ENCODE peak calls at places on chromosomes 12 and 14, in four cellular contexts. One of them, this sample, is unnamed.

GRCh38 chr12:62848418-62848817 is 86.5 kb downstream of the PPM1H start:
- DNase-seq in brain microvascular endothelial cell: peak; percentile 92
- DNase-seq in left ventricle myocardium inferior: no peak
- DNase-seq in CD8-positive, alpha-beta T cell: no peak
- DNase-seq in this sample: peak; percentile 52

GRCh38 chr12:90627180-90627896 is 327.6 kb downstream of the CCER1 start:
- DNase-seq in brain microvascular endothelial cell: peak; percentile 25
- DNase-seq in left ventricle myocardium inferior: no peak
- DNase-seq in CD8-positive, alpha-beta T cell: no peak
- DNase-seq in this sample: peak; percentile 67

GRCh38 chr14:92368001-92368400 is 45.0 kb downstream of the SLC24A4 start:
- DNase-seq in left ventricle myocardium inferior: no peak
- DNase-seq in CD8-positive, alpha-beta T cell: no peak
- DNase-seq in brain microvascular endothelial cell: no peak
- DNase-seq in this sample: no peak

GRCh38 chr12:62779488-62779887 is 155.5 kb downstream of the PPM1H start:
- DNase-seq in brain microvascular endothelial cell: no peak
- DNase-seq in CD8-positive, alpha-beta T cell: no peak
- DNase-seq in left ventricle myocardium inferior: no peak
- DNase-seq in this sample: no peak

GRCh38 chr14:85214471-85214870 is 315.5 kb upstream of the FLRT2 start:
- DNase-seq in CD8-positive, alpha-beta T cell: no peak
- DNase-seq in brain microvascular endothelial cell: peak; percentile 73
- DNase-seq in left ventricle myocardium inferior: no peak
- DNase-seq in this sample: peak; percentile 79

GRCh38 chr12:130016194-130016593 is 112.4 kb upstream of the TMEM132D start:
- DNase-seq in brain microvascular endothelial cell: no peak
- DNase-seq in left ventricle myocardium inferior: no peak
- DNase-seq in CD8-positive, alpha-beta T cell: no peak
- DNase-seq in this sample: no peak

GRCh38 chr12:52323416-52324067 is 2.3 kb upstream of the KRT83 start:
- DNase-seq in CD8-positive, alpha-beta T cell: no peak
- DNase-seq in brain microvascular endothelial cell: no peak
- DNase-seq in left ventricle myocardium inferior: no peak
- DNase-seq in this sample: no peak

GRCh38 chr14:102517412-102518062 is 8.0 kb upstream of the ANKRD9 start:
- DNase-seq in left ventricle myocardium inferior: no peak
- DNase-seq in brain microvascular endothelial cell: no peak
- DNase-seq in CD8-positive, alpha-beta T cell: no peak
- DNase-seq in this sample: no peak

GRCh38 chr12:48827513-48828096 is 9.3 kb downstream of the CACNB3 start:
- DNase-seq in brain microvascular endothelial cell: no peak
- DNase-seq in CD8-positive, alpha-beta T cell: no peak
- DNase-seq in left ventricle myocardium inferior: no peak
- DNase-seq in this sample: no peak

GRCh38 chr14:98293527-98293926 is 978.5 kb downstream of the BCL11B start:
- DNase-seq in brain microvascular endothelial cell: no peak
- DNase-seq in left ventricle myocardium inferior: no peak
- DNase-seq in CD8-positive, alpha-beta T cell: no peak
- DNase-seq in this sample: peak; percentile 71

GRCh38 chr14:29716150-29716549 is 211.5 kb downstream of the PRKD1 start:
- DNase-seq in left ventricle myocardium inferior: no peak
- DNase-seq in brain microvascular endothelial cell: no peak
- DNase-seq in CD8-positive, alpha-beta T cell: no peak
- DNase-seq in this sample: peak; percentile 1

GRCh38 chr12:22437031-22437806 is 102.7 kb upstream of the ST8SIA1 start:
- DNase-seq in CD8-positive, alpha-beta T cell: no peak
- DNase-seq in left ventricle myocardium inferior: no peak
- DNase-seq in brain microvascular endothelial cell: no peak
- DNase-seq in this sample: peak; percentile 84

GRCh38 chr12:76183459-76184186 is 99.1 kb upstream of the NAP1L1 start:
- DNase-seq in brain microvascular endothelial cell: peak; percentile 100
- DNase-seq in CD8-positive, alpha-beta T cell: no peak
- DNase-seq in left ventricle myocardium inferior: no peak
- DNase-seq in this sample: peak; percentile 98

GRCh38 chr12:109716092-109716479 is 2.5 kb downstream of the FAM222A start:
- DNase-seq in CD8-positive, alpha-beta T cell: no peak
- DNase-seq in brain microvascular endothelial cell: no peak
- DNase-seq in left ventricle myocardium inferior: no peak
- DNase-seq in this sample: no peak

GRCh38 chr12:109714913-109715244 is 1.3 kb downstream of the FAM222A start:
- DNase-seq in left ventricle myocardium inferior: no peak
- DNase-seq in CD8-positive, alpha-beta T cell: no peak
- DNase-seq in brain microvascular endothelial cell: no peak
- DNase-seq in this sample: no peak

GRCh38 chr12:109714141-109714912 is 702 bp downstream of the FAM222A start:
- DNase-seq in CD8-positive, alpha-beta T cell: peak; percentile 51
- DNase-seq in left ventricle myocardium inferior: peak; percentile 73
- DNase-seq in brain microvascular endothelial cell: no peak
- DNase-seq in this sample: peak; percentile 10

GRCh38 chr12:109716512-109717389 is 3.1 kb downstream of the FAM222A start:
- DNase-seq in brain microvascular endothelial cell: no peak
- DNase-seq in CD8-positive, alpha-beta T cell: no peak
- DNase-seq in left ventricle myocardium inferior: peak; percentile 30
- DNase-seq in this sample: no peak

DNA sequence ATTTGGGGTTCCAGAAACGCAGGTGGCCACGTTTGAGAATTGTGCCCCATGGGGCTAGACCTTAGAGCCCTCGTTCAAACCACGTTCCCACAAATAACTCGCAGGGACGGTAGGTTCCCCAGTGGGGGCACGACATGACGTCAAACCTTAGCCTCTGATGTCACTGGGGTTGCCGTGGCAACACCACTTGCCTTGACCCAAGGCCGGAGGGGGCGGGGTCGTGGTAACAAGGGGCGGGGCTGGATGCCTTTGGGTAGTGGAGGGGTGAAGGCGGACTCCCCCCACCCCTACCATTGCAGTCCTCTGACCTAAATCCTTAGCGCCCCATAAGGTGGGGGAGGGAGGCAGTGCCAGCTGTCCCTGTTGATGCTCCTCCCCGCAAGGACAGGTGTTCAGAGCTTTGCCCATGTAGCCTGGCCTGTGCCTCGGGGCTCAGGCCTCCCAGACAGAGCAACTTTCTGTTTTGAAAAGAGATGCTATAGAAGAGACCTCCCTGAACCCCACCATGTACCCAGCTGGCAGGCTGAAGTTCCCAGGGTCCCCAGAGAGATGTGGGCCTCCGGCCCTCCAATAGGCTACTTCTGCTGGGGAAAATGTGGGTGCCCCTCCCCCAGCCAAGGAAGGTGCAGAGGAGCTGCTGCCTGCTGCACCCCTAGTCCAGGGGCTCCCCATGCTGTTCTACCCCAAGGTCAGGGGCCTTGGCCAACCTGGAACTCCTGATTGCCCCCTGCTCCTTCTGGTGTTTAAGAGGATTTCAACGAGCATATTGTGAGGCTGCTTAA is 1.9 kb downstream of the FAM222A start:
- DNase-seq in brain microvascular endothelial cell: no peak
- DNase-seq in CD8-positive, alpha-beta T cell: no peak
- DNase-seq in left ventricle myocardium inferior: peak; percentile 29
- DNase-seq in this sample: no peak
- H3K27me3 ChIP-seq in brain microvascular endothelial cell: peaks cover 47% of the 10 kb centered on the region
- H3K27me3 ChIP-seq in CD8-positive, alpha-beta T cell: no peaks in the 10 kb centered on the region
- H3K27me3 ChIP-seq in left ventricle myocardium inferior: peaks cover 40% of the 10 kb centered on the region
- H3K27me3 ChIP-seq in this sample: peaks cover 85% of the 10 kb centered on the region

DNA sequence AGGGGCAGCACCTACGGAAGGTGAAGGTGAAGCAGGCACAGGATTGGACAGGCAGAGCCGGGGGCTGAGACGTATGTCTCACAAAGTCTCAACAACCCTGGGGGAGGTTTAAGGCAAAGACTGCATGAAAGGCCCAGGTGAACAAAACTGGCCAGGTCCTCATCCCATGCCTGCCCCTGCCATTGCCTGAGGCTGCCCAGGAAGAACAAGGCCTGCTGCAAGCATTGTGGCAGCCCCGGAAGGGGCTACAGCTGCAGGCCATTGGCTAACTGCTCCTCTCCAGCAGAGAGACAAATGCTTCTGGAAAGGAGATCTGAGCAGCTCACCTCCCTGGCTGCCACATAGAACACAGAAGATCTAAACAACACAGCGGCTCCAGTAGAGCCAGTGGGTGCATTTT is 20.4 kb upstream of the TMEM179 start:
- DNase-seq in left ventricle myocardium inferior: no peak
- DNase-seq in CD8-positive, alpha-beta T cell: no peak
- DNase-seq in brain microvascular endothelial cell: no peak
- DNase-seq in this sample: no peak
- H3K27me3 ChIP-seq in left ventricle myocardium inferior: peaks cover 55% of the 10 kb centered on the region
- H3K27me3 ChIP-seq in CD8-positive, alpha-beta T cell: no peaks in the 10 kb centered on the region
- H3K27me3 ChIP-seq in brain microvascular endothelial cell: no peaks in the 10 kb centered on the region
- H3K27me3 ChIP-seq in this sample: peaks cover 10% of the 10 kb centered on the region

DNA sequence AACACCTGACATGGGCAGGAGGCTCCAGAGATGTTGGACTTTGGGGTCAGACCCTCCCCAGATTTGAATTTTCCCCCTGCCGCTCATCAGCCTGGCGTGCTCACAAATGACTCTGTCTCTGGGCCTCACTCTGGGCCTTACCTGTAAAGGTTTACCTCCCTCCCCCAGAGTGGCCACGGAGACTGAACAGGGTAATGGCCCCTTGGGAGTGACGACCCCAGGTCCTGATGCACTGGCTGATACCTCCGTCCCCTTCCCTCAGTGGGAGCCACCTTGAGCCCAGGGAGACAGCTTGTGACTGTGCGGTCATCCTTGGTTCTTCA is 7.0 kb downstream of the SLC25A29 start:
- DNase-seq in CD8-positive, alpha-beta T cell: no peak
- DNase-seq in left ventricle myocardium inferior: peak; percentile 8
- DNase-seq in brain microvascular endothelial cell: no peak
- DNase-seq in this sample: no peak
- H3K27me3 ChIP-seq in CD8-positive, alpha-beta T cell: no peaks in the 10 kb centered on the region
- H3K27me3 ChIP-seq in left ventricle myocardium inferior: no peaks in the 10 kb centered on the region
- H3K27me3 ChIP-seq in brain microvascular endothelial cell: no peaks in the 10 kb centered on the region
- H3K27me3 ChIP-seq in this sample: no peaks in the 10 kb centered on the region

GRCh38 chr12:126027816-126028215 is 962.6 kb downstream of the AACS start:
- DNase-seq in brain microvascular endothelial cell: no peak
- DNase-seq in CD8-positive, alpha-beta T cell: no peak
- DNase-seq in left ventricle myocardium inferior: no peak
- DNase-seq in this sample: no peak

GRCh38 chr12:126033746-126034145 is 968.5 kb downstream of the AACS start:
- DNase-seq in CD8-positive, alpha-beta T cell: no peak
- DNase-seq in left ventricle myocardium inferior: no peak
- DNase-seq in brain microvascular endothelial cell: no peak
- DNase-seq in this sample: no peak

GRCh38 chr12:126036348-126036747 is 971.1 kb downstream of the AACS start:
- DNase-seq in left ventricle myocardium inferior: no peak
- DNase-seq in brain microvascular endothelial cell: no peak
- DNase-seq in CD8-positive, alpha-beta T cell: no peak
- DNase-seq in this sample: no peak

GRCh38 chr12:126030573-126030972 is 965.3 kb downstream of the AACS start:
- DNase-seq in left ventricle myocardium inferior: no peak
- DNase-seq in brain microvascular endothelial cell: no peak
- DNase-seq in CD8-positive, alpha-beta T cell: no peak
- DNase-seq in this sample: no peak
- H3K27me3 ChIP-seq in left ventricle myocardium inferior: no peaks in the 10 kb centered on the region
- H3K27me3 ChIP-seq in brain microvascular endothelial cell: no peaks in the 10 kb centered on the region
- H3K27me3 ChIP-seq in CD8-positive, alpha-beta T cell: no peaks in the 10 kb centered on the region
- H3K27me3 ChIP-seq in this sample: no peaks in the 10 kb centered on the region

DNA sequence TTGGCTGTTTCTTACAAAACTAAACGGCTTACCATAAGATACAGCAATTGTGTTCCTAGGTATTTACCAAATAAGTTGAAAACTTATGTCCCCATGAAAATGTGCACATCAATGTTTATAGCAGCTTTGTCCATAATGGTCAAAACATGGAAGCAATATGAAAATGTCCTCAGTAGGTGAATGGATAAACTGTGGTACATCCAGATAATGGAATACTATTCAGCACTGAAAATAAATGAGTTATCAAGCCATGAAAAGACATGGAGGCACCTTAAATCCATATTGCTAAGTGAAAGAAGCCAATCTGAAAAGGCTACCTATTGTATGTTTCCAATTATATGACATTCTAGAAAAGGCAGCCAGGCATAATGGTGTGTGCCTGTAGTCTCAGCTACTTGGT is 40.7 kb downstream of the CFL2 start:
- DNase-seq in CD8-positive, alpha-beta T cell: no peak
- DNase-seq in brain microvascular endothelial cell: no peak
- DNase-seq in left ventricle myocardium inferior: no peak
- DNase-seq in this sample: no peak
- H3K27me3 ChIP-seq in CD8-positive, alpha-beta T cell: no peaks in the 10 kb centered on the region
- H3K27me3 ChIP-seq in brain microvascular endothelial cell: no peaks in the 10 kb centered on the region
- H3K27me3 ChIP-seq in left ventricle myocardium inferior: no peaks in the 10 kb centered on the region
- H3K27me3 ChIP-seq in this sample: no peaks in the 10 kb centered on the region

DNA sequence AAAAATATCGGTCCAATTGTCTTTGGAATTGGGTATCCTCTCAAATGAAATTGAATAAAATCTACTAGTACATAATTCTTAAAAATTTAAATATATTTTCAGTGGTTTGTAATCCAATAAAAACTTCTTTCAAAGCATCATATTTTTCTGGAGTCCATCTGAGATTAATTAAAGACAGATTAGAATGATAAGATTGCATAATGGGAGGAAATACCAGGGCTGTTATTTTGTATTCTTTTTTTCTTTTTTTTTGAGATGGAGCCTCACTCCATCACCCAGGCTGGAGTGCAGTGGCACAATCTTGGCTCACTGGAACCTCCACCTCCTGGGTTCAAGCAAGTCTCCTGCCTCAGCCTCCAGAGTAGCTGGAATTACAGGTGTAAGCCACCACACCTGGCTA is 103.8 kb downstream of the TMTC3 start:
- DNase-seq in left ventricle myocardium inferior: no peak
- DNase-seq in CD8-positive, alpha-beta T cell: no peak
- DNase-seq in brain microvascular endothelial cell: no peak
- DNase-seq in this sample: no peak
- H3K27me3 ChIP-seq in left ventricle myocardium inferior: no peaks in the 10 kb centered on the region
- H3K27me3 ChIP-seq in CD8-positive, alpha-beta T cell: no peaks in the 10 kb centered on the region
- H3K27me3 ChIP-seq in brain microvascular endothelial cell: no peaks in the 10 kb centered on the region
- H3K27me3 ChIP-seq in this sample: no peaks in the 10 kb centered on the region

DNA sequence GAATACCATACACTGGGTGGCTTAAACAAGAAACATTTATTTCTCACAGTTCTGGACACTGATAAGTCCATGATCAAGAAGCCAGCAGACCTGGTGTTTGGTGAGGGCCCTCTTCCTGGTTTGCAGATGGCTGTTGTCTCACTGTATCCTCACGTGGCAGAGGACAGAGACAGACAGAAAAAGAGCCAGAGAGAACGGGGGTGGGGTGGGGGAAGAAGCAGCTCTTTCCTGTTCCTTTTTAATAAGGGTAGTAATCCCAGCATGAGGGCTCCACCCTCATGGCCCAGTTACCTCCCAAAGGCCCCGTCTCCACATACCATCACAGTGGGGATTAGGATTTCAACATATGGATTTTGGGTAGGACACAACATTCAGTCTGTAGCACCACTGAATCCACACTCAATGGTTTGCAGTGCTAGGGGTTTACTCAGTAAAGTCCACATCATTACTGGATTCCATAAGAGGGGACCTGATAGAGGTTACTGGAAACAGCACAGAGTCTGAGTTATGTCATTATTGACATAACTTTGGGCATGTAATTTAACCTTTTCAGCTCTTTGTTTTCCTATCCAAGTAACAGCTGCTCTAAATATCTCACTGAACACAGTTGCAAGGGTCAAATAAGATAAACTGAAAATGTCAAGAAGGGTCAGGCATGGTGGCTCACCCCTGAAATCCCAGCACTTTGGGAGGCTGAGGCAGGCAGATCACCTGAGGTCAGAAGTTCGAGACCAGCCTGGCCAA is 53.2 kb downstream of the RPAP3 start:
- DNase-seq in left ventricle myocardium inferior: peak; percentile 18
- DNase-seq in CD8-positive, alpha-beta T cell: no peak
- DNase-seq in brain microvascular endothelial cell: no peak
- DNase-seq in this sample: no peak
- H3K27me3 ChIP-seq in left ventricle myocardium inferior: no peaks in the 10 kb centered on the region
- H3K27me3 ChIP-seq in CD8-positive, alpha-beta T cell: no peaks in the 10 kb centered on the region
- H3K27me3 ChIP-seq in brain microvascular endothelial cell: no peaks in the 10 kb centered on the region
- H3K27me3 ChIP-seq in this sample: no peaks in the 10 kb centered on the region

This sample was measured in foreskin keratinocyte.